ENCODE peak calls at places on chromosomes 6 and 20, in five cellular contexts. U is astrocyte, V is SK-N-SH, F is H9, R is endothelial cell of umbilical vein. J is an unnamed sample.

GRCh38 chr6:107458687-107459282 is 579 bp downstream of the PDSS2 start:
- DNase-seq in U (peak), V (no peak), F (peak), R (peak), J (peak)

GRCh38 chr6:402901-403658 is 11.5 kb downstream of the IRF4 start:
- DNase-seq in U (no peak), V (no peak), F (no peak), R (no peak), J (no peak)

GRCh38 chr6:27847706-27848105 is 64.5 kb downstream of the OR2B2 start:
- DNase-seq in U (no peak), V (no peak), F (no peak), R (no peak), J (no peak)

GRCh38 chr6:155587817-155588216 is 132.2 kb upstream of the NOX3 start:
- DNase-seq in U (no peak), V (no peak), F (no peak), R (no peak), J (no peak)

GRCh38 chr20:57399587-57400261 is 8.5 kb downstream of the RBM38 start:
- DNase-seq in U (no peak), V (no peak), F (no peak), R (no peak), J (peak)

GRCh38 chr20:37239026-37239451 is 22.6 kb downstream of the GHRH start:
- DNase-seq in U (peak), V (no peak), F (no peak), R (no peak), J (no peak)

GRCh38 chr6:1313755-1314503 is 2.0 kb downstream of the FOXQ1 start:
- DNase-seq in U (no peak), V (peak), F (peak), R (no peak), J (no peak)

GRCh38 chr20:49713779-49714712 is at the start of gene B4GALT5:
- DNase-seq in U (peak), V (peak), F (peak), R (peak), J (peak)

GRCh38 chr20:47568019-47568418 is 66.3 kb downstream of the NCOA3 start:
- DNase-seq in U (peak), V (no peak), F (no peak), R (peak), J (no peak)

GRCh38 chr20:37867289-37868195 is 35.4 kb upstream of the VSTM2L start:
- DNase-seq in U (no peak), V (no peak), F (no peak), R (no peak), J (no peak)

GRCh38 chr20:2626853-2627541 is 25.4 kb upstream of the NOP56 start:
- DNase-seq in U (peak), V (no peak), F (no peak), R (peak), J (no peak)

DNA sequence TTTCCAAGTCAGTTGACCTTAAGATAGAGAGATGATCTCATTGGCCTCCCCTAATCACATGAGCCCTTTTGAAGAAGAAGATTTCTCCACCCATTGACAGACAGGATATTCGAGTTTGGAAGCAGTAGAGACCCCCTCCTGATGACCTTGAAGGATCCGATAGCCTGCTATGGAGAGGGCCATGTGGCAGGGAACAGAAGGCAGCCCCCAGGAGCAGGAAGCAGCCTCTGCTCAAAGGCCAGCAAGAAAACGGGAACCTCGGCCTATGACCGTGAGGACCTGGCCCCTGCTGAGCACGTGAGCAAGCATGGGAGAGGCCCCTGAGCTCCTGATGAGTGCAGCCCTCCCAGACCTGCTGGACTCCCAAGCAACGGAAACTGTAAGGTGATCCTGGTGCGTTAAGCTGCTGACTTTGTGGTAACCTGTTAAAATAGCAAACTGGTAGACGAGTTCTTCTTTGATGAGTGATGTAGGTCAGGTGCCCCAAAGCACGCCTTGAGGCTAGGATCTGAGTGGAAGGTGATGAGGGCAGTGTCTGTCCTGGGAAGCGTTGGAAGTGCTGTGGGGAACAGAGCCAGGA is 18.5 kb upstream of the TUBB2A start:
- DNase-seq in U (no peak), V (no peak), F (no peak), R (no peak), J (no peak)
- H3K27ac ChIP-seq in U (no peak), V (no peak), F (no peak), R (no peak), J (no peak)

GRCh38 chr6:140677781-140678528 is 1303.5 kb upstream of the CITED2 start:
- DNase-seq in U (no peak), V (no peak), F (no peak), R (peak), J (peak)
- H3K4me2 ChIP-seq in U (no peak), V (no peak), F (no peak), R (no peak), J (peak)

DNA sequence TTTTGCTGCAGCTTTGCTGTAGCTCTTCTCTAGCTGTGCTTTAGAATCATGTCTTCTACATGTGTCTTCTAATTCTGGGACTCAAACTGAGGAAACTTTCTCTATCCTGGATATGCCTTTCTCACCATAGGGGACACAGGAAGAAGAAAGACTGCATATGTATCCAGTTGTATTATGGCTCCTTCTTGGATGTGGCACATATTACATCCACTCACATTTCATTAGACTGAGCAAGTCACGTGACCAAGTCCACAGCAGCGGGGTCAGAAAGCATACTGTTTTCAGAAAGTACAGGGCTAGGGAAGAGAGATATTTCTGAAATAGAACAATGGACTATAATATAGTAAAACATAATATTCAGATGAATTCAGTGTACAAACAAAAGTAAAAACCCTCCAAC is 187.7 kb upstream of the RIMS1 start:
- DNase-seq in U (no peak), V (no peak), F (no peak), R (no peak), J (no peak)
- H3K27ac ChIP-seq in U (no peak), V (no peak), F (no peak), R (no peak), J (no peak)

GRCh38 chr6:114119056-114119455 is 148.1 kb upstream of the HDAC2 start:
- DNase-seq in U (no peak), V (no peak), F (no peak), R (no peak), J (no peak)

GRCh38 chr6:114125597-114125996 is 154.6 kb upstream of the HDAC2 start:
- DNase-seq in U (no peak), V (no peak), F (no peak), R (no peak), J (no peak)

DNA sequence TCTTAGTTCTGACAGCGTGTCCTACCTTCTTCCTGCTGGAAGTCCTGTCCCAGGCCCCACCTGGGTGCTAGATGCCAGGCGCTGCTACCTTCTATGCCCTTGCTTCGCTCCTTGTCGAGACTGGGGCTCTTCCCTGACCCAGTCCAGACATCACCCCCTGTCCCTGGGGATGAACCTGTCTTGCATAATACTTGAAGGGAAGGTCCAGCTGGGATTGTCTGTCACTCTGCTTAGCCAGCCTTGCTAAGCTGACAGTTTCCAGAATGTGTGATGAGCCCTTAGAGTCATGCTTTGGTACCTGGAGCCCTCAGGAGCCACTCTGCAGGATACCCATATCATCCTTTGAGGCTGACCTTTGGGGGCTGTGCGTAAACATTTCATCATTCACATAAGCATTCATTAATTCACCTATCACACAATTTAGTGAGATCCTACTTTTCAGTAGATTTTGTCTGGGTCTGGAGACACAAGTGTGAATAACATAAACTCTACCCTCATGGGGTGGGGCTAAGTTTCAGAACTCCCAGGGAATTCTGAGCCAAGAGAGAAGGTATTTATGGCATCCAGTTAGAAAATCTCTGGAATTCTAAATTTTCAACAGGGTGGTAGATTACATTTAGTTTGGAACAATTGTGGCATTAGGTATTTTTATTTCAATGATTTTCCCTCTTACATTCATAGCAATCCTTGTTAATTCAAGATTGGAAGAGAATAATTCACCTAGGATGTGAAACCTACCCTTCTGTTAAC is 151.1 kb upstream of the HDAC2 start:
- DNase-seq in U (peak), V (no peak), F (no peak), R (no peak), J (no peak)
- H3K4me2 ChIP-seq in U (no peak), V (no peak), F (no peak), R (no peak), J (no peak)

GRCh38 chr6:30198166-30199084 is 14.8 kb downstream of the TRIM26 start:
- DNase-seq in U (no peak), V (no peak), F (no peak), R (no peak), J (no peak)

GRCh38 chr6:30194797-30195690 is 18.2 kb downstream of the TRIM26 start:
- DNase-seq in U (no peak), V (no peak), F (no peak), R (no peak), J (no peak)

GRCh38 chr6:30192076-30192475 is 21.1 kb downstream of the TRIM26 start:
- DNase-seq in U (no peak), V (no peak), F (no peak), R (no peak), J (no peak)

GRCh38 chr6:30196376-30196775 is 16.8 kb downstream of the TRIM26 start:
- DNase-seq in U (no peak), V (no peak), F (no peak), R (no peak), J (no peak)

GRCh38 chr6:30195951-30196350 is 17.3 kb downstream of the TRIM26 start:
- DNase-seq in U (no peak), V (no peak), F (no peak), R (no peak), J (no peak)
- H3K27ac ChIP-seq in U (no peak), V (no peak), F (no peak), R (no peak), J (no peak)

J was measured in OCI-LY7.